ENCODE peak calls at places on chromosome 13, in six cellular contexts. J is heart left ventricle, M is Panc1, A is neural progenitor cell, Z is astrocyte, I is cardiac muscle cell. O is an unnamed sample. For H3K4me1 and H3K36me3, the result is how much of the 10 kb centered on the place peaks cover.

GRCh38 chr13:112714772-112715569 is 25.1 kb downstream of the ATP11A start:
- DNase-seq in M (no peak), I (no peak), Z (no peak), J (no peak), A (no peak), O (no peak)

GRCh38 chr13:91355099-91355825 is 7.8 kb downstream of the MIR17HG start:
- DNase-seq in I (no peak), M (no peak), Z (no peak), A (no peak), J (no peak), O (no peak)

GRCh38 chr13:51995677-51996551 is 15.3 kb downstream of the ATP7B start:
- DNase-seq in M (no peak), Z (peak), I (peak), A (peak), J (no peak), O (peak)

GRCh38 chr13:28558126-28558525 is 63.2 kb upstream of the FLT1 start:
- DNase-seq in I (peak), Z (peak), J (no peak), A (no peak), M (no peak), O (peak)

GRCh38 chr13:93368705-93369104 is 142.1 kb downstream of the GPC6 start:
- DNase-seq in M (no peak), Z (no peak), J (no peak), A (no peak), I (no peak), O (peak)

GRCh38 chr13:46321494-46322225 is 65.4 kb downstream of the RUBCNL start:
- DNase-seq in A (peak), I (peak), J (no peak), Z (peak), M (peak), O (peak)

GRCh38 chr13:37106642-37107041 is 1.2 kb upstream of the CSNK1A1L start:
- DNase-seq in Z (no peak), J (no peak), A (peak), I (no peak), M (no peak), O (no peak)

GRCh38 chr13:108734676-108735075 is 105.3 kb downstream of the MYO16 start:
- DNase-seq in Z (no peak), I (no peak), A (peak), M (no peak), J (no peak), O (peak)

GRCh38 chr13:99282264-99283231 is 24.4 kb upstream of the GPR18 start:
- DNase-seq in M (no peak), J (no peak), I (no peak), A (no peak), Z (no peak), O (no peak)

GRCh38 chr13:112177459-112177858 is 110.5 kb downstream of the SOX1 start:
- DNase-seq in A (no peak), J (no peak), Z (no peak), M (no peak), I (no peak), O (peak)

GRCh38 chr13:112688560-112689497 is 1.0 kb upstream of the ATP11A start:
- DNase-seq in Z (no peak), I (no peak), J (no peak), A (peak), M (no peak), O (no peak)

GRCh38 chr13:26839682-26840081 is 79.1 kb upstream of the GPR12 start:
- DNase-seq in I (no peak), J (no peak), M (no peak), Z (no peak), A (no peak), O (no peak)

GRCh38 chr13:27276188-27276587 is 5.6 kb downstream of the RASL11A start:
- DNase-seq in M (no peak), J (no peak), I (peak), Z (no peak), A (no peak), O (no peak)

GRCh38 chr13:103772576-103772975 is 706.4 kb upstream of the SLC10A2 start:
- DNase-seq in I (no peak), Z (no peak), J (no peak), M (no peak), A (no peak), O (peak)

GRCh38 chr13:44292545-44292944 is 81.1 kb upstream of the SERP2 start:
- DNase-seq in I (no peak), J (no peak), M (no peak), A (no peak), Z (no peak), O (peak)

GRCh38 chr13:20997301-20998061 is 63.9 kb downstream of the LATS2 start:
- DNase-seq in J (no peak), I (peak), M (no peak), A (no peak), Z (peak), O (peak)

GRCh38 chr13:98842074-98842473 is 89.6 kb upstream of the SLC15A1 start:
- DNase-seq in I (no peak), A (no peak), Z (no peak), J (no peak), M (no peak), O (no peak)

GRCh38 chr13:43316997-43317396 is 293.6 kb downstream of the DNAJC15 start:
- DNase-seq in J (no peak), A (peak), M (no peak), I (peak), Z (peak), O (peak)

GRCh38 chr13:66716502-66716901 is 513.6 kb downstream of the PCDH9 start:
- DNase-seq in I (no peak), J (no peak), Z (no peak), A (no peak), M (no peak), O (no peak)

GRCh38 chr13:66714795-66715194 is 515.3 kb downstream of the PCDH9 start:
- DNase-seq in Z (no peak), M (no peak), J (no peak), A (no peak), I (peak), O (no peak)
- TF ChIP-seq CTCF in Z (no peak), M (peak), J (no peak), A (peak), I (peak), O (peak)

DNA sequence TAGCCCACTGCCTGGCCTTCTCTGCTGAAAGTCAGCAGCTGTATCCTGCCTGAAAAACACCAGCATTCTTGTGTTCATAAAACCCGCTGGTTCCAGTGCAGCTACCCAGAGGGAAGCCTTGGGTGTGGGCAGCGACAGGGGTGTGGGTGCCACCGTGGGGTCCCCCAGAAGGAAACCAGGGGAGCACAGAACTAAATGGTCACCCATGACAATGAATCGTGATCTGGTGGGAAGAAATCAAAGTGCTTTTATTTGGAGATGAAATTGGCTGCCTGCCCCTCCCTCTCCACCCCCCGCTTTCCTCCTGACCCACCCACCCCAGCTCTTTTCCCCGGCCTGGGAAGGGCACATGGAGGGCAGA is 13.7 kb downstream of the RASA3 start:
- DNase-seq in M (no peak), J (no peak), I (peak), A (no peak), Z (no peak), O (peak)
- H3K4me1 ChIP-seq in M (half or more), J (under half), I (under half), A (under half), Z (half or more), O (under half)

GRCh38 chr13:39590466-39591036 is 12.4 kb downstream of the LHFPL6 start:
- DNase-seq in M (no peak), J (no peak), Z (no peak), I (no peak), A (no peak), O (no peak)

GRCh38 chr13:39586956-39587605 is 15.9 kb downstream of the LHFPL6 start:
- DNase-seq in I (no peak), J (no peak), A (no peak), M (no peak), Z (no peak), O (no peak)

GRCh38 chr13:39586142-39586541 is 16.9 kb downstream of the LHFPL6 start:
- DNase-seq in M (no peak), Z (no peak), A (no peak), I (no peak), J (no peak), O (no peak)

GRCh38 chr13:39588384-39588783 is 14.6 kb downstream of the LHFPL6 start:
- DNase-seq in I (no peak), A (no peak), J (no peak), Z (no peak), M (no peak), O (no peak)

DNA sequence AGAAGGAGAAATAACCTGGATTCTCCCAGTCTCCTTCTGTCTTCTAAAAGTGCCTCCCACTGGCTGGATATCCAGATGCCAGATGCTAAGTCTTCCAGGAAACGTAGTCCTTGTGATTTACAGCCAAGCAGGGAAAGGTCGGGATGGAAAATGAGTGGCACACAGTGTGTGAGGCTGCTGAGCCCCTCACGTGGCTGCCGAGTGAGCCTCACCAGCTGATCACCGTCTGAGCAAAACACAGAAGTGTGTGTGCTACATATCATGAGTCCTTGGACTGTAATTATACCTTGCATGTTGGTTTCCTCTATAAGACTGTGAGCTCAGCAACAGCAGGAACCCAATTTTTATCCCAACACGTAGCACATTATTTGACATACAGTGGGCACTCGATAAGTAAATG is 15.1 kb downstream of the LHFPL6 start:
- DNase-seq in J (no peak), Z (no peak), A (no peak), I (no peak), M (no peak), O (no peak)
- H3K36me3 ChIP-seq in J (under half), Z (under half), A (under half), I (under half), M (under half), O (under half)

DNA sequence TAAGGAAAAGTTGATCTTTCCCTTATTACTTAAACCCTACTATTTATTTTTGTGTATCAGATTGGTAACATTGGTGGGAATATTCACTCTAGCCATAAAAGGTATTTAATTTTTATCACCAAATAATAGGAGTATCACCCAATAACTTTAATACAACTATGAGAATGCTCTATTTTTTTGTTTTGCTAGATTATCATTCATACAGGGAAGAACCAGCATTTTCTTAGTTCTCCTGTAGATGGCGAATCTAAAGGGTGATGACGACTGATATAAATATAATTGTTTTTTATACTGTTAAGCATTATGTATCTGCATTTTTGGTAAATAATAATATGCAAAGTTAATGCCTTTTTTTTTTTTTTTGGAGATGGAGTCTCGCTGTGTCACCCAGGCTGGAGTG is 7.9 kb upstream of the FRY start:
- DNase-seq in I (peak), M (no peak), A (no peak), Z (no peak), J (no peak), O (no peak)
- TF ChIP-seq CTCF in I (peak), M (peak), A (no peak), Z (no peak), J (no peak), O (peak)

GRCh38 chr13:102708211-102708610 is 13.4 kb upstream of the METTL21C start:
- DNase-seq in Z (no peak), J (no peak), M (no peak), A (no peak), I (no peak), O (no peak)
- H3K4me1 ChIP-seq in Z (under half), J (under half), M (under half), A (under half), I (under half), O (under half)